ENCODE peak calls at places on chromosomes 5 and 9, in nine cellular contexts. B is tibial nerve, A is gastrocnemius medialis, Q is thyroid gland, O is adrenal gland, S is A549, K is suprapubic skin, M is HCT116, G is Peyer's patch. P is an unnamed sample.

GRCh38 chr9:85536076-85536475 is 205.7 kb downstream of the AGTPBP1 start:
- DNase-seq in M (no peak), K (no peak), O (no peak), B (no peak), G (no peak), S (no peak), Q (peak; percentile 87), A (no peak), P (peak; percentile 63)

GRCh38 chr9:126499911-126500599 is 113.7 kb upstream of the LMX1B start:
- DNase-seq in K (no peak), S (no peak), G (no peak), M (no peak), B (no peak), A (no peak), Q (no peak), O (no peak), P (no peak)

GRCh38 chr5:139486201-139486600 is 3.6 kb upstream of the STING1 start:
- DNase-seq in G (no peak), B (no peak), Q (no peak), K (no peak), M (no peak), O (no peak), S (no peak), A (no peak), P (no peak)

GRCh38 chr9:134735441-134736175 is 94.0 kb downstream of the COL5A1 start:
- DNase-seq in O (no peak), A (peak; percentile 77), M (no peak), G (peak; percentile 64), Q (peak; percentile 19), B (peak; percentile 65), S (no peak), K (peak; percentile 60), P (peak; percentile 88)

GRCh38 chr5:104611419-104611818 is 1048.8 kb upstream of the NUDT12 start:
- DNase-seq in K (no peak), M (no peak), G (no peak), O (no peak), S (no peak), Q (no peak), B (no peak), A (no peak), P (no peak)

GRCh38 chr5:160929906-160930305 is 77.9 kb upstream of the ATP10B start:
- DNase-seq in G (no peak), B (no peak), M (no peak), A (no peak), O (no peak), S (no peak), Q (no peak), K (no peak), P (no peak)

GRCh38 chr5:140341591-140341990 is 4.8 kb downstream of the HBEGF start:
- DNase-seq in M (no peak), O (no peak), B (no peak), K (no peak), G (no peak), Q (no peak), S (no peak), A (peak; percentile 68), P (peak; percentile 84)

GRCh38 chr5:67375606-67376005 is 179.0 kb upstream of the CD180 start:
- DNase-seq in A (no peak), S (no peak), G (no peak), M (no peak), K (no peak), Q (no peak), B (no peak), O (no peak), P (no peak)

GRCh38 chr5:1727571-1727970 is 72.1 kb downstream of the MRPL36 start:
- DNase-seq in G (peak; percentile 30), A (peak; percentile 4), O (no peak), K (peak; percentile 36), Q (no peak), S (no peak), M (no peak), B (no peak), P (no peak)

DNA sequence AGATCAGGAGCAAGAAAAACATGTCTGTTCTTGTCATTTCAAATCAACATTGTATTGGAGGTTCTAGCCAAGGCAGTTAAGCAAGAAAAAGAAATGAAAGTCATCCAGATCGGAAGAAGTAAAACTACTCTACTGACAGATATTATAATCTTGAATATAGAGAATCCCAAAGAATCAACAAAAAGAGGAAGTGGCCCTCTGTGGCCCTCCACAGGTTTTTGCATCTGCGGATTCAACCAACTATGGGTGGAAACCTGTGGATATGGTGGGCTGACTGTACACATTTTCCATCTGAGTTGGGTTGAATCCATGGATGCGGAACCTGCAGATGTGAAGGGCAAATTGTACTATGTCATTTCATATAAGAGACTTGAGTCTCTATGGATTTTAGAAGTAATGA is 35.1 kb downstream of the GAS1 start:
- DNase-seq in O (no peak), S (no peak), B (no peak), Q (no peak), A (no peak), M (no peak), G (no peak), K (no peak), P (no peak)
- TF ChIP-seq POLR2A in O (no peak), S (no peak), B (no peak), Q (no peak), A (no peak), M (no peak), G (no peak), K (no peak), P (no peak)

DNA sequence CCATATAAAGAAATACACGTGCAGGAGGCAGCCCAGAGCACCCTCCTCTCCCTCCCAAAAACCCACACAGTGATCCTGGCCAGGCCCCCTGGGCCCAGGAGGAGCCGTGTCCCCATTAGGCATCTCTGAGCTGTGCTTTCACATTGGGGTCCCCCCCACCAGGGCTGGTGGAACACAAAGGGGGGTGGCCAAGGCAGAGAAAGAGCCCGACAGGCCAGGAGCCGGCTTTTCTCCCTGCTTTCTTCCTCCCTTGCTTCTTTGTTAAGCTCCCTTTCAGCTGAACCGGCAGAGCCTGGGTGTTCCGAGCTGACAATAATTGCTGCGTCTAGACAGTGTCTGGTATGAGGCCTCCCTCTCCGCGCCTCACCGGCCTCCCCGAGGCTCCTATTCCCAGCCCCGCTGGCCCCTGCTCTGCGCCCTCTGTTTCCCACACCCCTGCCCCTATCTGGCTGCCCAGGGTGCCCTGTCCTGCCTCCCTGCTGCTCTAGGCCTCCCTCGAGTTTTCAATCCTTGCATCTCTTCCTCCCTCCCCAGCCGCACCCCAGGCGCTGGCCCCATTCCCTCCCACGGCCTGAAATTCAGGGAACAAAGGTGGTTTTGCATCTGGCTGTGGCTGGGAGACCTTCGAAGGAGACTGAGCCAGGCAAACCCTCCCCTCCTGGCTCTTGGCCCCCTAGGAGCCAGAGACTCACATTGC is 120.6 kb downstream of the C9orf50 start:
- DNase-seq in S (no peak), M (no peak), G (no peak), O (no peak), Q (no peak), A (no peak), K (peak; percentile 57), B (no peak), P (peak; percentile 36)
- H3K4me1 ChIP-seq in S (peaks cover 68% of the 10 kb centered on the region), M (peaks cover 76% of the 10 kb centered on the region), G (no peaks in the 10 kb centered on the region), O (peaks cover 47% of the 10 kb centered on the region), Q (peaks cover 44% of the 10 kb centered on the region), A (peaks cover 16% of the 10 kb centered on the region), K (peaks cover 51% of the 10 kb centered on the region), B (peaks cover 71% of the 10 kb centered on the region), P (peaks cover 28% of the 10 kb centered on the region)

GRCh38 chr5:17118631-17119030 is 98.8 kb upstream of the BASP1 start:
- DNase-seq in S (peak; percentile 96), Q (no peak), K (peak; percentile 65), B (no peak), M (peak; percentile 70), A (peak; percentile 42), O (peak; percentile 35), G (peak; percentile 68), P (peak; percentile 58)
- TF ChIP-seq POLR2A in S (no peak), Q (no peak), K (no peak), B (no peak), M (no peak), A (no peak), O (no peak), G (no peak), P (no peak)

DNA sequence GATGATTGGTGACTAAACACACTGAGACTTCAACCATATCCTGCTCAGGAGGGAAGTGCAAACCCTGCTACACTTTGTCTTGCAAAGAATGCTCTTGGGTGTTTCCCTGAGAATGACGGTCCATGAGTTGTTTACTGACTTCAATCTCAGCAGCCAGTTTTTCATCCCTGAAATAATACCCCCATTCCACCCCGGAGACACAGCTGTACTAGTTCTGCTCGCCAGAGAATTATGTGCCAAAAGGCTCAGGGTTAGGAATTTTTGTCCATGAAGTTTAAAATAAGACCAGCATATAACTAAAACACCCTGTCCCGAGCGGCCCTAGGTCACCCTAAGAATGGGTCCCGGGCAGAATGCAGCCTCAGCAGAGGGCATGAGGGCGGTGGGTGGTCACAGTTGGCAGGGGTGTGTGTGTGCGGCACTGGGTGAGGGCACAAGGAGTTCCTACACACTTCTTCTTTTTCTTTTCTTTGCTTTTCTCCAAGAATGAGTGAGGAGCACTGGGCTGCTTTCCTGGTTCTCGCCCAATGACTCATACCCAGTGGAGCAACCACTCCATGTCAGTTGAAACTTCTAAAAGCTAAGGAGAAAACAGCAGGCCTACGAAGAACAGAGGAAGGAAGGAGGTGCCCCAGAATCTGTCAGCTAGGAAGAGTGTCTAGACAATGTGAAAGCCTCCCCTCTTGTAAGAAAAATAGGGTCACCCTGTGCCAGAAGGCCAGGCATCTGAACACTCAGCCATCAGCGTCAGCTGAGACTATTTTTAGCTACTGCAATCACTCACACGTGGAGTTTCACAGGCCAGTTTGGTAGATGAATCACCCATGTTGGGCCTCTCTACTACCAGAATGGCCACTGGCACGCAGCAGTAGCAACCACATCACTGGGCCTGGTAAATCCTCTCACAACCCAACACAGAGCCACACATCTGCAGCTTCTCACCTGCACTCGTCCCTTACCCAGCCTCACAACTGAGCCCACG is 105.9 kb downstream of the DPYSL3 start:
- DNase-seq in Q (peak; percentile 13), G (peak; percentile 58), A (peak; percentile 82), S (peak; percentile 48), M (peak; percentile 66), B (no peak), O (peak; percentile 64), K (peak; percentile 81), P (peak; percentile 59)
- H3K4me1 ChIP-seq in Q (peaks cover 17% of the 10 kb centered on the region), G (no peaks in the 10 kb centered on the region), A (peaks cover 48% of the 10 kb centered on the region), S (peaks cover 16% of the 10 kb centered on the region), M (peaks cover 15% of the 10 kb centered on the region), B (peaks cover 44% of the 10 kb centered on the region), O (peaks cover 29% of the 10 kb centered on the region), K (peaks cover 20% of the 10 kb centered on the region), P (peaks cover 13% of the 10 kb centered on the region)